ENCODE peak calls at places on chromosomes 3 and 15, in five cellular contexts. L, R, B, A and E are unnamed samples.
A peak's percentile ranks its signal among the peaks of the same experiment; 100 is the strongest.

GRCh38 chr15:90154861-90155626 is 46.1 kb upstream of the SEMA4B start:
- DNase-seq in B (peak; percentile 24), A (peak; percentile 88), R (no peak), L (no peak), E (peak; percentile 89)

GRCh38 chr15:25543156-25543555 is 104.3 kb upstream of the UBE3A start:
- DNase-seq in R (peak; percentile 75), B (no peak), A (peak; percentile 2), L (no peak), E (peak; percentile 47)

GRCh38 chr3:139312959-139313358 is 30.9 kb upstream of the MRPS22 start:
- DNase-seq in B (no peak), A (peak; percentile 77), L (no peak), R (no peak), E (no peak)

GRCh38 chr3:54836876-54837275 is 91.0 kb downstream of the LRTM1 start:
- DNase-seq in B (no peak), R (peak; percentile 50), A (no peak), L (no peak), E (no peak)

GRCh38 chr15:65512807-65513416 is 4.6 kb downstream of the DPP8 start:
- DNase-seq in A (no peak), B (no peak), R (peak; percentile 50), L (no peak), E (peak; percentile 77)

GRCh38 chr3:15601399-15602145 is at the start of the genes BTD and HACL1:
- DNase-seq in A (peak; percentile 100), B (peak; percentile 97), L (no peak), R (no peak), E (peak; percentile 97)

GRCh38 chr3:114110439-114110838 is 53.9 kb downstream of the QTRT2 start:
- DNase-seq in A (no peak), B (no peak), R (no peak), L (no peak), E (no peak)

GRCh38 chr15:66842710-66843441 is 140.8 kb downstream of the SMAD6 start:
- DNase-seq in B (peak; percentile 55), R (peak; percentile 33), A (peak; percentile 83), L (no peak), E (peak; percentile 78)

GRCh38 chr3:84960581-84960980 is 1.8 kb downstream of the CADM2 start:
- DNase-seq in A (no peak), L (no peak), R (no peak), B (no peak), E (no peak)

GRCh38 chr3:127768346-127769008 is 53.8 kb downstream of the MGLL start:
- DNase-seq in B (peak; percentile 67), A (peak; percentile 98), R (no peak), L (no peak), E (peak; percentile 93)

GRCh38 chr3:198071602-198072285 is 111.7 kb downstream of the LMLN start:
- DNase-seq in B (peak; percentile 45), A (peak; percentile 89), L (no peak), R (peak; percentile 63), E (peak; percentile 82)

GRCh38 chr3:3851621-3852323 is 52.5 kb downstream of the LRRN1 start:
- DNase-seq in A (no peak), L (no peak), R (no peak), B (no peak), E (no peak)

GRCh38 chr3:46007280-46007679 is 11.7 kb upstream of the FYCO1 start:
- DNase-seq in B (no peak), R (no peak), L (no peak), A (no peak), E (no peak)

GRCh38 chr3:156304406-156304805 is 184.0 kb downstream of the KCNAB1 start:
- DNase-seq in R (no peak), A (peak; percentile 80), L (no peak), B (peak; percentile 17), E (peak; percentile 34)

GRCh38 chr15:101269479-101270223 is 7.6 kb downstream of the SELENOS start:
- DNase-seq in B (peak; percentile 32), R (no peak), A (no peak), L (no peak), E (peak; percentile 36)

GRCh38 chr3:142500211-142500610 is 52.4 kb upstream of the XRN1 start:
- DNase-seq in B (no peak), A (no peak), R (no peak), L (no peak), E (no peak)

GRCh38 chr3:123853686-123854372 is 30.3 kb downstream of the MYLK start:
- DNase-seq in L (no peak), B (no peak), A (no peak), R (no peak), E (no peak)

GRCh38 chr3:46715507-46716175 is 2.0 kb downstream of the PRSS50 start:
- DNase-seq in L (no peak), R (no peak), B (no peak), A (no peak), E (no peak)

GRCh38 chr3:52070724-52071621 is 14.6 kb upstream of the DUSP7 start:
- DNase-seq in R (no peak), A (peak; percentile 62), B (no peak), L (no peak), E (no peak)

GRCh38 chr15:70212963-70213315 is 115.2 kb upstream of the TLE3 start:
- DNase-seq in B (no peak), A (no peak), R (no peak), L (no peak), E (no peak)

GRCh38 chr3:187286467-187287059 is 5.0 kb downstream of the MASP1 start:
- DNase-seq in L (no peak), A (peak; percentile 87), B (no peak), R (no peak), E (peak; percentile 64)

GRCh38 chr3:123296261-123296660 is 94.5 kb downstream of the SEC22A start:
- DNase-seq in R (no peak), B (no peak), A (no peak), L (no peak), E (no peak)

GRCh38 chr3:172717493-172718088 is 6.7 kb upstream of the NCEH1 start:
- DNase-seq in A (no peak), B (no peak), R (no peak), L (no peak), E (no peak)

GRCh38 chr3:89740881-89741177 is 633.4 kb downstream of the EPHA3 start:
- DNase-seq in R (no peak), L (no peak), B (no peak), A (no peak), E (no peak)